ENCODE peak calls at places on chromosome 1, in four cellular contexts. One of them, this sample, is unnamed.

GRCh38 chr1:184618851-184619250 is 135.8 kb downstream of the EDEM3 start:
- DNase-seq in fibroblast of lung: no peak
- DNase-seq in tibial nerve: no peak
- DNase-seq in mammary epithelial cell: no peak
- DNase-seq in this sample: no peak

GRCh38 chr1:180881806-180882509 is 30.7 kb upstream of the KIAA1614 start:
- DNase-seq in fibroblast of lung: peak; percentile 74
- DNase-seq in mammary epithelial cell: peak; percentile 16
- DNase-seq in tibial nerve: no peak
- DNase-seq in this sample: no peak

GRCh38 chr1:55039342-55040082 is at the start of gene PCSK9:
- DNase-seq in mammary epithelial cell: peak; percentile 77
- DNase-seq in tibial nerve: no peak
- DNase-seq in fibroblast of lung: peak; percentile 45
- DNase-seq in this sample: no peak

GRCh38 chr1:68227598-68227997 is 4.7 kb downstream of the WLS start:
- DNase-seq in tibial nerve: no peak
- DNase-seq in fibroblast of lung: no peak
- DNase-seq in mammary epithelial cell: no peak
- DNase-seq in this sample: no peak

GRCh38 chr1:103218821-103219220 is 110.5 kb upstream of the COL11A1 start:
- DNase-seq in mammary epithelial cell: no peak
- DNase-seq in tibial nerve: no peak
- DNase-seq in fibroblast of lung: no peak
- DNase-seq in this sample: no peak

GRCh38 chr1:94644371-94644770 is 102.8 kb upstream of the F3 start:
- DNase-seq in fibroblast of lung: no peak
- DNase-seq in mammary epithelial cell: no peak
- DNase-seq in tibial nerve: no peak
- DNase-seq in this sample: no peak

GRCh38 chr1:83033682-83034081 is 965.2 kb downstream of the TTLL7 start:
- DNase-seq in mammary epithelial cell: peak; percentile 46
- DNase-seq in tibial nerve: no peak
- DNase-seq in fibroblast of lung: peak; percentile 5
- DNase-seq in this sample: no peak

GRCh38 chr1:3066250-3066711 is 2.7 kb upstream of the PRDM16 start:
- DNase-seq in fibroblast of lung: peak; percentile 8
- DNase-seq in mammary epithelial cell: no peak
- DNase-seq in tibial nerve: no peak
- DNase-seq in this sample: no peak

GRCh38 chr1:89149229-89149628 is 23.3 kb upstream of the GBP2 start:
- DNase-seq in tibial nerve: no peak
- DNase-seq in fibroblast of lung: peak; percentile 49
- DNase-seq in mammary epithelial cell: no peak
- DNase-seq in this sample: no peak

GRCh38 chr1:244813327-244813726 is 22.1 kb upstream of the COX20 start:
- DNase-seq in fibroblast of lung: no peak
- DNase-seq in tibial nerve: no peak
- DNase-seq in mammary epithelial cell: no peak
- DNase-seq in this sample: no peak

GRCh38 chr1:147771216-147772125 is 11.1 kb upstream of the GJA5 start:
- DNase-seq in mammary epithelial cell: peak; percentile 72
- DNase-seq in tibial nerve: no peak
- DNase-seq in fibroblast of lung: no peak
- DNase-seq in this sample: no peak

GRCh38 chr1:241817331-241817792 is 30.6 kb upstream of the EXO1 start:
- DNase-seq in fibroblast of lung: peak; percentile 94
- DNase-seq in mammary epithelial cell: peak; percentile 39
- DNase-seq in tibial nerve: no peak
- DNase-seq in this sample: peak; percentile 78

GRCh38 chr1:184260382-184260781 is 126.4 kb upstream of the C1orf21 start:
- DNase-seq in mammary epithelial cell: peak; percentile 55
- DNase-seq in fibroblast of lung: peak; percentile 16
- DNase-seq in tibial nerve: no peak
- DNase-seq in this sample: peak; percentile 69

GRCh38 chr1:84467298-84467697 is 11.8 kb upstream of the RPF1 start:
- DNase-seq in tibial nerve: no peak
- DNase-seq in mammary epithelial cell: peak; percentile 17
- DNase-seq in fibroblast of lung: no peak
- DNase-seq in this sample: no peak

GRCh38 chr1:192610114-192610958 is 25.6 kb upstream of the RGS13 start:
- DNase-seq in fibroblast of lung: peak; percentile 71
- DNase-seq in mammary epithelial cell: no peak
- DNase-seq in tibial nerve: no peak
- DNase-seq in this sample: peak; percentile 26

GRCh38 chr1:221411283-221411682 is 330.6 kb downstream of the DUSP10 start:
- DNase-seq in mammary epithelial cell: no peak
- DNase-seq in tibial nerve: no peak
- DNase-seq in fibroblast of lung: no peak
- DNase-seq in this sample: no peak

GRCh38 chr1:110161165-110161564 is 10.9 kb downstream of the SLC6A17 start:
- DNase-seq in tibial nerve: no peak
- DNase-seq in mammary epithelial cell: no peak
- DNase-seq in fibroblast of lung: no peak
- DNase-seq in this sample: no peak

GRCh38 chr1:18385239-18385790 is 95.4 kb upstream of the KLHDC7A start:
- DNase-seq in tibial nerve: no peak
- DNase-seq in mammary epithelial cell: no peak
- DNase-seq in fibroblast of lung: no peak
- DNase-seq in this sample: no peak

GRCh38 chr1:212039622-212040021 is 4.1 kb downstream of the DTL start:
- DNase-seq in tibial nerve: no peak
- DNase-seq in fibroblast of lung: no peak
- DNase-seq in mammary epithelial cell: no peak
- DNase-seq in this sample: no peak

GRCh38 chr1:212035835-212036605 is 472 bp downstream of the DTL start:
- DNase-seq in fibroblast of lung: no peak
- DNase-seq in mammary epithelial cell: no peak
- DNase-seq in tibial nerve: no peak
- DNase-seq in this sample: no peak

GRCh38 chr1:212037900-212038299 is 2.4 kb downstream of the DTL start:
- DNase-seq in fibroblast of lung: no peak
- DNase-seq in mammary epithelial cell: peak; percentile 41
- DNase-seq in tibial nerve: no peak
- DNase-seq in this sample: no peak

GRCh38 chr1:212044851-212045250 is 9.3 kb downstream of the DTL start:
- DNase-seq in tibial nerve: no peak
- DNase-seq in mammary epithelial cell: no peak
- DNase-seq in fibroblast of lung: no peak
- DNase-seq in this sample: no peak

DNA sequence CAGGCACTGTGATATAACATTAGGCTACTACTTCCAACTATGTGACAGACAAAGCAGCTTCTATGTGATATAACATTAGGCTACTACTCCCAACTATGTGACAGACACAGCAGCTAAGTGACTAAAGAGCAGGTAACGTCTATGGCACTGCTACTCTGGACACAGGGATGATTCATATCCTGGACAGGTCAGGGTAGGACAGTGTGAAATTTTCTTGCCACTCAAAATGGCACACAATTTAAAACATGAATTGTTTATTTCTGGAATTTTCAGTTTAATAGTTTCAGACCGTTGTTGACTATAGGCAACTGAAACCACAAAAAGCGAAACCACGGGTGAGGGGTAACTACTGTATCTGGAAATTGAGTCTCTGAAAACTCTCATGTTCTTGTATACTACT is 5.1 kb downstream of the DTL start:
- DNase-seq in mammary epithelial cell: peak; percentile 40
- DNase-seq in fibroblast of lung: peak; percentile 29
- DNase-seq in tibial nerve: no peak
- DNase-seq in this sample: no peak
- H3K4me3 ChIP-seq in mammary epithelial cell: no peak overlapping the region
- H3K4me3 ChIP-seq in fibroblast of lung: peak overlapping the region; percentile 30
- H3K4me3 ChIP-seq in tibial nerve: no peak overlapping the region
- H3K4me3 ChIP-seq in this sample: no peak overlapping the region

GRCh38 chr1:7190261-7190660 is 405.0 kb downstream of the CAMTA1 start:
- DNase-seq in tibial nerve: no peak
- DNase-seq in fibroblast of lung: no peak
- DNase-seq in mammary epithelial cell: no peak
- DNase-seq in this sample: no peak

GRCh38 chr1:7186382-7187120 is 401.3 kb downstream of the CAMTA1 start:
- DNase-seq in fibroblast of lung: no peak
- DNase-seq in mammary epithelial cell: no peak
- DNase-seq in tibial nerve: no peak
- DNase-seq in this sample: no peak

GRCh38 chr1:7187121-7187510 is 401.9 kb downstream of the CAMTA1 start:
- DNase-seq in fibroblast of lung: no peak
- DNase-seq in tibial nerve: no peak
- DNase-seq in mammary epithelial cell: no peak
- DNase-seq in this sample: no peak

DNA sequence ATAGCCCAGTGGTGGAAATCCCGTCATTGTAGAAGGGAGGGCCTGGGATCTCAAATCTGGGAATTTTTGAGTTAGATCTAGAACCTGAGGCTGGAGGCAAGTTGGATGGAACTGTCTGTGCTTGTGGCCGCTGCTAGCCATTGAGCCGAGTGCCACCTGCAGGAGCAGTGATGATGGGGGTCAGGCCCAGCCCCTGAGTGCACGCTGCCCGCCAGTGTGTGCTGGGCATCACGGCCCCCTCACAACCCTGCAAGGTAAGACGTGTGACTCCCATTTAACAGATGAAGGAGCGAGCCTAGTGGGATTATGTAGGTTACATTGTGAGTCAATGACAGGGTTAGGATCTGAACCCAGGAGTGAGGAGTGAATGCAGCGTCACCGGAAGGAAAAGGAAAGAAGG is 407.2 kb downstream of the CAMTA1 start:
- DNase-seq in tibial nerve: no peak
- DNase-seq in fibroblast of lung: no peak
- DNase-seq in mammary epithelial cell: no peak
- DNase-seq in this sample: no peak
- H3K27me3 ChIP-seq in tibial nerve: no peaks in the 10 kb centered on the region
- H3K27me3 ChIP-seq in fibroblast of lung: no peaks in the 10 kb centered on the region
- H3K27me3 ChIP-seq in mammary epithelial cell: no peaks in the 10 kb centered on the region
- H3K27me3 ChIP-seq in this sample: no peaks in the 10 kb centered on the region

DNA sequence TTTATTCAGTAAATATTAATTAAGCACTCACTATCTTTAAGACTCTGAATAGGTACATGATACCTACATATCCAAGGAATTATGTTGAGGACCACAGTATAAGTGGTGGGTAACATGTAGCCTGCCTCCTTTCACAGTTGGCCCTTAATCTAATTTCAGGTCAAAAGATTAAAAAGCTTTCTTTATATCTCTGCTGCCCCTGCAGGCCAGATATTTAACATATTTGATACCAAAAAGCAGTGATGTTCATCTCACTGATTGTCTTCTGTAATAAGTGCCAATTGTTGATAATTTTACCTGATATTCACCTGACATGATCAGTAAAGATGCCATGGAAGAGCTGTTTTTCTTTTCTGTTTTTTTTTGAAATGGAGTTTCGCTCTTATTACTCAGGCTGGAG is 36.5 kb downstream of the RLF start:
- DNase-seq in fibroblast of lung: no peak
- DNase-seq in mammary epithelial cell: no peak
- DNase-seq in tibial nerve: no peak
- DNase-seq in this sample: no peak
- TF ChIP-seq CTCF in fibroblast of lung: no peak
- TF ChIP-seq CTCF in mammary epithelial cell: peak; percentile 32
- TF ChIP-seq CTCF in tibial nerve: no peak
- TF ChIP-seq CTCF in this sample: no peak

GRCh38 chr1:158181577-158181922 is 855 bp downstream of the CD1D start:
- DNase-seq in fibroblast of lung: no peak
- DNase-seq in mammary epithelial cell: no peak
- DNase-seq in tibial nerve: no peak
- DNase-seq in this sample: no peak
- H3K4me3 ChIP-seq in fibroblast of lung: peak overlapping the region; percentile 35
- H3K4me3 ChIP-seq in mammary epithelial cell: peak overlapping the region; percentile 68
- H3K4me3 ChIP-seq in tibial nerve: peak overlapping the region; percentile 56
- H3K4me3 ChIP-seq in this sample: peak overlapping the region; percentile 42

GRCh38 chr1:172447641-172448040 is 3.8 kb upstream of the PIGC start:
- DNase-seq in fibroblast of lung: no peak
- DNase-seq in tibial nerve: no peak
- DNase-seq in mammary epithelial cell: peak; percentile 73
- DNase-seq in this sample: no peak

GRCh38 chr1:172450524-172450885 is 6.6 kb upstream of the PIGC start:
- DNase-seq in mammary epithelial cell: no peak
- DNase-seq in tibial nerve: no peak
- DNase-seq in fibroblast of lung: no peak
- DNase-seq in this sample: no peak

GRCh38 chr1:172451002-172451443 is 7.2 kb upstream of the PIGC start:
- DNase-seq in tibial nerve: no peak
- DNase-seq in fibroblast of lung: peak; percentile 59
- DNase-seq in mammary epithelial cell: peak; percentile 49
- DNase-seq in this sample: no peak

GRCh38 chr1:172449012-172449584 is 5.2 kb upstream of the PIGC start:
- DNase-seq in tibial nerve: no peak
- DNase-seq in fibroblast of lung: no peak
- DNase-seq in mammary epithelial cell: peak; percentile 30
- DNase-seq in this sample: no peak

GRCh38 chr1:172449585-172450523 is 6.0 kb upstream of the PIGC start:
- DNase-seq in tibial nerve: no peak
- DNase-seq in fibroblast of lung: peak; percentile 67
- DNase-seq in mammary epithelial cell: peak; percentile 27
- DNase-seq in this sample: no peak
- H3K27me3 ChIP-seq in tibial nerve: no peaks in the 10 kb centered on the region
- H3K27me3 ChIP-seq in fibroblast of lung: peaks cover 2% of the 10 kb centered on the region
- H3K27me3 ChIP-seq in mammary epithelial cell: no peaks in the 10 kb centered on the region
- H3K27me3 ChIP-seq in this sample: no peaks in the 10 kb centered on the region